ENCODE peak calls at places on chromosomes 13 and 19, in five cellular contexts. One of them, this sample, is unnamed.

GRCh38 chr13:108227651-108228272 is 9.6 kb downstream of the ABHD13 start:
- DNase-seq in NCI-H446 treated with DMSO at 0.1 percent for 48 hours: no peak
- DNase-seq in COR-L47: peak
- DNase-seq in K562: peak
- DNase-seq in IMR-90: peak
- DNase-seq in this sample: no peak

GRCh38 chr19:3003046-3003445 is 25.7 kb downstream of the TLE6 start:
- DNase-seq in NCI-H446 treated with DMSO at 0.1 percent for 48 hours: no peak
- DNase-seq in COR-L47: no peak
- DNase-seq in K562: no peak
- DNase-seq in IMR-90: no peak
- DNase-seq in this sample: no peak

GRCh38 chr19:1284979-1285736 is 515 bp upstream of the EFNA2 start:
- DNase-seq in NCI-H446 treated with DMSO at 0.1 percent for 48 hours: no peak
- DNase-seq in COR-L47: no peak
- DNase-seq in K562: no peak
- DNase-seq in IMR-90: no peak
- DNase-seq in this sample: no peak

GRCh38 chr19:23070353-23070781 is 46.5 kb upstream of the ZNF730 start:
- DNase-seq in NCI-H446 treated with DMSO at 0.1 percent for 48 hours: no peak
- DNase-seq in COR-L47: no peak
- DNase-seq in K562: peak
- DNase-seq in IMR-90: peak
- DNase-seq in this sample: no peak

GRCh38 chr13:114097893-114098688 is 34.3 kb downstream of the RASA3 start:
- DNase-seq in NCI-H446 treated with DMSO at 0.1 percent for 48 hours: no peak
- DNase-seq in COR-L47: no peak
- DNase-seq in K562: no peak
- DNase-seq in IMR-90: no peak
- DNase-seq in this sample: no peak

GRCh38 chr13:72782717-72783116 is 784 bp downstream of the PIBF1 start:
- DNase-seq in NCI-H446 treated with DMSO at 0.1 percent for 48 hours: no peak
- DNase-seq in COR-L47: no peak
- DNase-seq in K562: no peak
- DNase-seq in IMR-90: peak
- DNase-seq in this sample: no peak

GRCh38 chr13:50588736-50589135 is 254.8 kb downstream of the DLEU7 start:
- DNase-seq in NCI-H446 treated with DMSO at 0.1 percent for 48 hours: no peak
- DNase-seq in COR-L47: no peak
- DNase-seq in K562: no peak
- DNase-seq in IMR-90: no peak
- DNase-seq in this sample: no peak

GRCh38 chr19:50434525-50434924 is 1.8 kb downstream of the MYBPC2 start:
- DNase-seq in NCI-H446 treated with DMSO at 0.1 percent for 48 hours: no peak
- DNase-seq in COR-L47: peak
- DNase-seq in K562: peak
- DNase-seq in IMR-90: no peak
- DNase-seq in this sample: no peak

GRCh38 chr13:110307697-110308376 is 753 bp downstream of the COL4A2 start:
- DNase-seq in NCI-H446 treated with DMSO at 0.1 percent for 48 hours: no peak
- DNase-seq in COR-L47: peak
- DNase-seq in K562: no peak
- DNase-seq in IMR-90: peak
- DNase-seq in this sample: no peak

GRCh38 chr19:12975221-12975756 is 5.9 kb downstream of the DAND5 start:
- DNase-seq in NCI-H446 treated with DMSO at 0.1 percent for 48 hours: no peak
- DNase-seq in COR-L47: no peak
- DNase-seq in K562: no peak
- DNase-seq in IMR-90: no peak
- DNase-seq in this sample: no peak

GRCh38 chr13:52751196-52751595 is 11.6 kb upstream of the CNMD start:
- DNase-seq in NCI-H446 treated with DMSO at 0.1 percent for 48 hours: no peak
- DNase-seq in COR-L47: no peak
- DNase-seq in K562: no peak
- DNase-seq in IMR-90: no peak
- DNase-seq in this sample: no peak

GRCh38 chr19:13189600-13189999 is 39.4 kb downstream of the IER2 start:
- DNase-seq in NCI-H446 treated with DMSO at 0.1 percent for 48 hours: no peak
- DNase-seq in COR-L47: no peak
- DNase-seq in K562: no peak
- DNase-seq in IMR-90: no peak
- DNase-seq in this sample: no peak

GRCh38 chr13:20411638-20412342 is 113.9 kb downstream of the CRYL1 start:
- DNase-seq in NCI-H446 treated with DMSO at 0.1 percent for 48 hours: no peak
- DNase-seq in COR-L47: no peak
- DNase-seq in K562: no peak
- DNase-seq in IMR-90: no peak
- DNase-seq in this sample: no peak

GRCh38 chr13:72983085-72983768 is 75.6 kb upstream of the KLF5 start:
- DNase-seq in NCI-H446 treated with DMSO at 0.1 percent for 48 hours: no peak
- DNase-seq in COR-L47: no peak
- DNase-seq in K562: no peak
- DNase-seq in IMR-90: peak
- DNase-seq in this sample: no peak

GRCh38 chr13:52371736-52372247 is 34.2 kb downstream of the THSD1 start:
- DNase-seq in NCI-H446 treated with DMSO at 0.1 percent for 48 hours: no peak
- DNase-seq in COR-L47: no peak
- DNase-seq in K562: no peak
- DNase-seq in IMR-90: peak
- DNase-seq in this sample: no peak

GRCh38 chr13:39587939-39588338 is 15.1 kb downstream of the LHFPL6 start:
- DNase-seq in NCI-H446 treated with DMSO at 0.1 percent for 48 hours: no peak
- DNase-seq in COR-L47: no peak
- DNase-seq in K562: no peak
- DNase-seq in IMR-90: no peak
- DNase-seq in this sample: no peak

GRCh38 chr13:33798023-33798422 is 19.9 kb upstream of the RFC3 start:
- DNase-seq in NCI-H446 treated with DMSO at 0.1 percent for 48 hours: no peak
- DNase-seq in COR-L47: no peak
- DNase-seq in K562: no peak
- DNase-seq in IMR-90: no peak
- DNase-seq in this sample: no peak

GRCh38 chr19:29795882-29796523 is 15.8 kb upstream of the CCNE1 start:
- DNase-seq in NCI-H446 treated with DMSO at 0.1 percent for 48 hours: no peak
- DNase-seq in COR-L47: no peak
- DNase-seq in K562: no peak
- DNase-seq in IMR-90: no peak
- DNase-seq in this sample: no peak

GRCh38 chr13:49444517-49445395 is 682 bp downstream of the SETDB2 start:
- DNase-seq in NCI-H446 treated with DMSO at 0.1 percent for 48 hours: no peak
- DNase-seq in COR-L47: no peak
- DNase-seq in K562: peak
- DNase-seq in IMR-90: peak
- DNase-seq in this sample: peak

GRCh38 chr19:2327773-2328400 is 499 bp downstream of the LSM7 start:
- DNase-seq in NCI-H446 treated with DMSO at 0.1 percent for 48 hours: peak
- DNase-seq in COR-L47: peak
- DNase-seq in K562: peak
- DNase-seq in IMR-90: peak
- DNase-seq in this sample: no peak

GRCh38 chr13:21672811-21673591 is 2.1 kb downstream of the FGF9 start:
- DNase-seq in NCI-H446 treated with DMSO at 0.1 percent for 48 hours: no peak
- DNase-seq in COR-L47: no peak
- DNase-seq in K562: no peak
- DNase-seq in IMR-90: no peak
- DNase-seq in this sample: no peak

GRCh38 chr19:1168562-1168873 is 5.5 kb downstream of the SBNO2 start:
- DNase-seq in NCI-H446 treated with DMSO at 0.1 percent for 48 hours: no peak
- DNase-seq in COR-L47: no peak
- DNase-seq in K562: no peak
- DNase-seq in IMR-90: no peak
- DNase-seq in this sample: no peak

GRCh38 chr19:5036733-5037681 is 68.1 kb downstream of the KDM4B start:
- DNase-seq in NCI-H446 treated with DMSO at 0.1 percent for 48 hours: no peak
- DNase-seq in COR-L47: peak
- DNase-seq in K562: no peak
- DNase-seq in IMR-90: peak
- DNase-seq in this sample: peak

GRCh38 chr19:21841784-21842097 is 5.8 kb upstream of the ZNF43 start:
- DNase-seq in NCI-H446 treated with DMSO at 0.1 percent for 48 hours: no peak
- DNase-seq in COR-L47: no peak
- DNase-seq in K562: no peak
- DNase-seq in IMR-90: no peak
- DNase-seq in this sample: no peak

GRCh38 chr19:34985249-34986022 is 14.7 kb upstream of the GRAMD1A start:
- DNase-seq in NCI-H446 treated with DMSO at 0.1 percent for 48 hours: peak
- DNase-seq in COR-L47: no peak
- DNase-seq in K562: no peak
- DNase-seq in IMR-90: peak
- DNase-seq in this sample: no peak

GRCh38 chr13:35791191-35791902 is 314.9 kb upstream of the MAB21L1 start:
- DNase-seq in NCI-H446 treated with DMSO at 0.1 percent for 48 hours: no peak
- DNase-seq in COR-L47: no peak
- DNase-seq in K562: no peak
- DNase-seq in IMR-90: peak
- DNase-seq in this sample: no peak

This sample was measured in anterior cingulate cortex.